ENCODE peak calls at places on chromosomes 13 and 19, in eight cellular contexts. M is AG10803; S is NCI-H1105; G is tibial nerve; V is M059J; T is activated CD8-positive, alpha-beta memory T cell treated with anti-CD3 and anti-CD28 coated beads for 24 hours; W is pulmonary artery endothelial cell; D is left cardiac atrium. O is an unnamed sample.

GRCh38 chr19:46624958-46625661 is at the start of gene PTGIR:
- DNase-seq in M (peak), S (no peak), G (peak), V (peak), T (peak), W (no peak), D (peak), O (no peak)

GRCh38 chr19:17170538-17171297 is 44.4 kb upstream of the USE1 start:
- DNase-seq in M (no peak), S (no peak), G (no peak), V (no peak), T (no peak), W (no peak), D (no peak), O (no peak)

GRCh38 chr19:1576242-1577089 is 8.3 kb upstream of the MEX3D start:
- DNase-seq in M (no peak), S (no peak), G (no peak), V (no peak), T (no peak), W (no peak), D (no peak), O (no peak)

GRCh38 chr19:18457478-18458331 is 19.8 kb upstream of the ISYNA1 start:
- DNase-seq in M (no peak), S (no peak), G (no peak), V (no peak), T (no peak), W (no peak), D (no peak), O (no peak)

GRCh38 chr19:36196249-36196648 is 18.2 kb downstream of the ZNF565 start:
- DNase-seq in M (no peak), S (no peak), G (no peak), V (no peak), T (no peak), W (no peak), D (no peak), O (no peak)

GRCh38 chr13:72537400-72537780 is 190.0 kb downstream of the MZT1 start:
- DNase-seq in M (no peak), S (no peak), G (no peak), V (no peak), T (no peak), W (no peak), D (no peak), O (no peak)

GRCh38 chr13:112824429-112824828 is 134.6 kb downstream of the ATP11A start:
- DNase-seq in M (no peak), S (no peak), G (no peak), V (no peak), T (no peak), W (no peak), D (no peak), O (no peak)

GRCh38 chr19:5621945-5622464 is 571 bp downstream of the SAFB2 start:
- DNase-seq in M (no peak), S (no peak), G (no peak), V (peak), T (peak), W (no peak), D (peak), O (no peak)

GRCh38 chr19:1251233-1251502 is 2.8 kb downstream of the MIDN start:
- DNase-seq in M (peak), S (no peak), G (no peak), V (peak), T (no peak), W (no peak), D (peak), O (peak)

GRCh38 chr19:1304197-1304924 is 18.7 kb downstream of the EFNA2 start:
- DNase-seq in M (no peak), S (no peak), G (no peak), V (no peak), T (no peak), W (no peak), D (no peak), O (no peak)

GRCh38 chr13:76888421-76888820 is 2.2 kb upstream of the KCTD12 start:
- DNase-seq in M (no peak), S (no peak), G (no peak), V (no peak), T (no peak), W (no peak), D (no peak), O (no peak)

GRCh38 chr13:103983948-103984347 is 917.7 kb upstream of the SLC10A2 start:
- DNase-seq in M (no peak), S (no peak), G (no peak), V (peak), T (no peak), W (no peak), D (no peak), O (no peak)

GRCh38 chr13:56396318-56396717 is 744.4 kb upstream of the PRR20A start:
- DNase-seq in M (no peak), S (no peak), G (no peak), V (no peak), T (no peak), W (no peak), D (no peak), O (no peak)

GRCh38 chr19:46043519-46043918 is 2.7 kb upstream of the IGFL4 start:
- DNase-seq in M (no peak), S (no peak), G (no peak), V (no peak), T (no peak), W (no peak), D (no peak), O (no peak)

GRCh38 chr13:105721056-105721455 is 814.4 kb downstream of the EFNB2 start:
- DNase-seq in M (peak), S (no peak), G (no peak), V (peak), T (no peak), W (no peak), D (no peak), O (no peak)

GRCh38 chr19:58559275-58560006 is 1.0 kb upstream of the UBE2M start:
- DNase-seq in M (peak), S (no peak), G (peak), V (peak), T (peak), W (peak), D (peak), O (no peak)

GRCh38 chr19:11479470-11480080 is 1.3 kb downstream of the ELAVL3 start:
- DNase-seq in M (no peak), S (peak), G (no peak), V (no peak), T (no peak), W (no peak), D (peak), O (no peak)

GRCh38 chr13:40061466-40062450 is 406.3 kb downstream of the COG6 start:
- DNase-seq in M (peak), S (no peak), G (no peak), V (peak), T (no peak), W (no peak), D (no peak), O (peak)

GRCh38 chr19:35108730-35109129 is 6.9 kb upstream of the FXYD3 start:
- DNase-seq in M (no peak), S (no peak), G (no peak), V (no peak), T (no peak), W (no peak), D (no peak), O (no peak)

O was measured in NCI-H2029.